ENCODE peak calls at places on chromosomes 2 and 18, in four cellular contexts. One of them, this sample, is unnamed.

GRCh38 chr18:47265197-47265596 is 13.7 kb upstream of the SKOR2 start:
- DNase-seq in HepG2: no peak
- DNase-seq in A549: no peak
- DNase-seq in H1: no peak
- DNase-seq in this sample: no peak

GRCh38 chr2:15685143-15685542 is 93.5 kb downstream of the DDX1 start:
- DNase-seq in H1: no peak
- DNase-seq in HepG2: no peak
- DNase-seq in A549: no peak
- DNase-seq in this sample: no peak

GRCh38 chr2:233051241-233052149 is 8.6 kb upstream of the INPP5D start:
- DNase-seq in H1: peak
- DNase-seq in A549: no peak
- DNase-seq in HepG2: no peak
- DNase-seq in this sample: peak

GRCh38 chr18:61860302-61860701 is 32.5 kb downstream of the RNF152 start:
- DNase-seq in H1: no peak
- DNase-seq in HepG2: no peak
- DNase-seq in A549: no peak
- DNase-seq in this sample: no peak

GRCh38 chr2:128306081-128306930 is 12.4 kb downstream of the HS6ST1 start:
- DNase-seq in A549: peak
- DNase-seq in H1: no peak
- DNase-seq in HepG2: peak
- DNase-seq in this sample: peak

GRCh38 chr2:180208841-180209240 is 201.7 kb upstream of the CWC22 start:
- DNase-seq in HepG2: no peak
- DNase-seq in A549: no peak
- DNase-seq in H1: no peak
- DNase-seq in this sample: no peak

GRCh38 chr18:34085140-34085739 is 139.5 kb downstream of the NOL4 start:
- DNase-seq in HepG2: no peak
- DNase-seq in H1: no peak
- DNase-seq in A549: no peak
- DNase-seq in this sample: no peak

GRCh38 chr2:61439241-61440002 is 31.5 kb downstream of the USP34 start:
- DNase-seq in A549: no peak
- DNase-seq in H1: no peak
- DNase-seq in HepG2: no peak
- DNase-seq in this sample: no peak

GRCh38 chr2:28648147-28648546 is 103.5 kb upstream of the PPP1CB start:
- DNase-seq in H1: no peak
- DNase-seq in A549: no peak
- DNase-seq in HepG2: no peak
- DNase-seq in this sample: no peak
- TF ChIP-seq MAX in H1: no peak
- TF ChIP-seq MAX in A549: no peak
- TF ChIP-seq MAX in HepG2: no peak
- TF ChIP-seq MAX in this sample: no peak

DNA sequence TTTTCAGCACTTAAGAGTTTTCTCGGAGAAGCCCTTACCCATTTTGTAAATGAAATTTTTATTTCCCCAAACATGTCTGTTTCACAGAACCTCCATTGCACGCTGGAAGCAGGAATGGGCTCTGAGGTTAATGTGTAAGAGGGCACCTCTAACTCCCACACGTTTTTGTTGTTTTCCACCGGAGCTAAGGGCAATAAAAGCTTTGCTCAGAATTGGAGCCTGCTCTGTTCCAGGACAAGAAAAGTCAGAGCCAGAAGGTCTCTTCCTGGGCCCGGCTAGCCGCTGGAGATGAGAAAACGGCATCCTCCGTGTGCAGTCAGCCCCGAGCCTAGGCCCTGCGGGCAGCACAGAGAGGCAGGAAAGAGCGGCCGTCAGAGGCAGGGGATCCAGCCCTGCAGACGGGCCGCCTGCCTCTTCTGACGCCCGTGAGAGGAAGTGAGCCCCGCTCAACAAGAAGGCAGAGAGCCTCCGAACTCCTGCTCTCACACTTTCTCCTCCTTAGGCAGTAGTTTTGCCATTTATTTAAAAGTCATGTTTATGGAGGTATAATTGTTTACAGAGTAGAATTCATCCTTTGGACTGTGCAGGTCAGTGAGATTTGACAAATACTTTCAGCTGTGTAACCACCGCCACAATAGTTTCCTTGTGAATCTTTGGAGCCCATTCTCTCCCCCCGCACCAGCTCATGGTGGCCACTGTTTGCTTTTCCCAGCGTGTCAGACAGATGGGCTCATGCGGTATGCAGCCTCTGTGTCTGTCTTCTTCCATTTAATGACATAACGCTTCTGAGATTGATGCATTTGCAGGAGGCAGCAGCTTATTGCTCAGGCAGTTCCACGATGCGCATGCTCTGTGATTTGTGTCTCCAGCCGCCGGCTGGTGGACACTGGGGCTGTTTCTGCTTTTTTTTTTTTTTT is 117.3 kb downstream of the GALR1 start:
- DNase-seq in A549: peak
- DNase-seq in HepG2: peak
- DNase-seq in H1: no peak
- DNase-seq in this sample: peak
- H3K4me3 ChIP-seq in A549: peak
- H3K4me3 ChIP-seq in HepG2: peak
- H3K4me3 ChIP-seq in H1: no peak
- H3K4me3 ChIP-seq in this sample: no peak

DNA sequence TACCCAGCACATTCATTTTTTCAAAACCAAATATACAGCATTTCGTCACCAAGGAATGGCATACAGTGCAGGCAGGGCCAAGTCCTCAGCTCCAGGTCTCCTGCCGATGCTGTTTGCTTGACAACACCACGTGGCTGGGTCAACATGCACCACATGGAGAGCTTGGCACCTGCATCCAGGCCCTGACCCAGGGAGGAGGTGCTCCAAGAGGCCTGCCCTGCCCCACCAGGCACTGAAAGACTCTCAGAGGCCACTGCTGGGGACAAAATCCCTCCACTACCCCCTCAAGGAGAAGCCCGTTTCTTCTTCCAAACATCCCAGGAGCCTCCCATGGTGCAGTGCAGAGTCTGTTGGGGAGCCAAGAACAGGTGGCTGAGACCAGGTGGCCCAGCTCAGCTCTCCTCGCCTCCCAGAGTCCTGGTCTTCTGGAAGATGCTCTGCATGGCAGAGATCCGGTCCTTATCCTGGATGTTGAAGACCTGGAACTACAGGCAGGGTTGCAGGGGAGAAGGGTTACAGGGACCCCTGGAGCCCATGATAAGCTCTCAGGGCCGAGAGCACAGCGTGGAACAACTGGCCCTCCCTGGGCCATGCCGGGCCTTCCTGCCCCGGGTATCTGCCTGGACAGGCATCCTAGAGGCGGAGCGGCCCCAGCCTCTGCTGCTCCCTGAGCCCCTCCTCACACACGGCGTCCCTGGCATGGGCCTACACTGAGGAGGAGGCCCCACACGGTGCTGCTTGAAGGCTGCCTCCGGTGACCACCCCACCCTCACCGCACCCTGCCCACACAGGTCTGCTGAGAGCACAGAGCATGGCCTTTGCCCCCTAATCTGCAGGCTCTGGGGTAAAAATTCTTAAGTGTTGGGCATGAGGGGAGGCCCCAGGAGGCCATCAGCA is 9.0 kb downstream of the MAB21L4 start:
- DNase-seq in A549: no peak
- DNase-seq in HepG2: no peak
- DNase-seq in H1: no peak
- DNase-seq in this sample: no peak
- TF ChIP-seq POLR2A in A549: no peak
- TF ChIP-seq POLR2A in HepG2: no peak
- TF ChIP-seq POLR2A in H1: no peak
- TF ChIP-seq POLR2A in this sample: no peak

GRCh38 chr2:121736140-121736461 is 574 bp downstream of the NIFK start:
- DNase-seq in H1: no peak
- DNase-seq in HepG2: no peak
- DNase-seq in A549: no peak
- DNase-seq in this sample: peak

GRCh38 chr2:121735520-121736074 is 1.1 kb downstream of the NIFK start:
- DNase-seq in H1: no peak
- DNase-seq in A549: peak
- DNase-seq in HepG2: no peak
- DNase-seq in this sample: peak

GRCh38 chr2:121731366-121731765 is 5.3 kb downstream of the NIFK start:
- DNase-seq in A549: no peak
- DNase-seq in HepG2: no peak
- DNase-seq in H1: no peak
- DNase-seq in this sample: no peak

GRCh38 chr2:121740973-121741372 is 4.3 kb upstream of the NIFK start:
- DNase-seq in H1: no peak
- DNase-seq in HepG2: no peak
- DNase-seq in A549: no peak
- DNase-seq in this sample: no peak

DNA sequence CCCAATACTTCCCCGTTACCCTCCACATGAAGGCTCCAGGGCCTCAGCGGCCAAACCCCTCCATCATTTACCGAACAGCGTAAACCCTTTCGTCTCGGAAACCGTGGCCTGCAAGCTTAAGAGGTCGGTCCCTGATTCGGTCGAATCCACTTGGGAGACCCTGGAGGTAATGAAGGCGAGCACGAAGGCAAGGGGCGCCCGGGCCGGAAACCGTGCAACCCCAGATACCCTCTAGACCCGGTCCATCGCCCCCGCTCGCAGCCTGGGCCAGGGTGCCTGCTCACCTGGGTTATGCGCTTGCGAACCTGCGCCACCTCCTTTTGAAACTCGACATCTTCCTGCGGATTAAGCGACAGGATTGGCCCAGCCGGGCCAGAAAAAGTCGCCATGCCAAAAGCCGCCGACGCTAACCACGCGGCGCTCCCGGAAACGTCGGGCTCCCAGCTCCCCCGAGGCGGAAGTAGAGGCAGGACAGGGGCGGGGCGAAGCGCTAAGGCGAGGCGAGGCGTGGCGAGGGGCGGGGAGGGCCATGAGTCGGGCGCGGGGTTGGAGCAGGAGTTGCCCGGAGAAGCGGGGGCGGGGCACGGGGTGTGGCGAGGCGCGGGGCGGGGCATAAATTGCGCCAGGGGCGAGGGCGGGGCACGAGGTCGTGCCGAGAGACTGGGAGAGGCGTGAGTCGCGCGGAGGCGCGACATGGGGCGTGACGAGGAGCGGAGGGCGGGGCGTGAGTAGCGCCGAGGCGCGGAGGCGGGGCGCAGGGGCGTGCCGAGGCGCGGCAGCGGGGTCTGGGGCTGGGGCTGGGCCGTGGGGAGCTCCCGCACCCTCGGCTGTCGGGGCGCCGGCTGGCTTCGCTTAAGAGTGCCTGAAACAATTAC is at the start of gene NIFK:
- DNase-seq in H1: peak
- DNase-seq in A549: peak
- DNase-seq in HepG2: peak
- DNase-seq in this sample: peak
- TF ChIP-seq MAX in H1: peak
- TF ChIP-seq MAX in A549: peak
- TF ChIP-seq MAX in HepG2: peak
- TF ChIP-seq MAX in this sample: peak

DNA sequence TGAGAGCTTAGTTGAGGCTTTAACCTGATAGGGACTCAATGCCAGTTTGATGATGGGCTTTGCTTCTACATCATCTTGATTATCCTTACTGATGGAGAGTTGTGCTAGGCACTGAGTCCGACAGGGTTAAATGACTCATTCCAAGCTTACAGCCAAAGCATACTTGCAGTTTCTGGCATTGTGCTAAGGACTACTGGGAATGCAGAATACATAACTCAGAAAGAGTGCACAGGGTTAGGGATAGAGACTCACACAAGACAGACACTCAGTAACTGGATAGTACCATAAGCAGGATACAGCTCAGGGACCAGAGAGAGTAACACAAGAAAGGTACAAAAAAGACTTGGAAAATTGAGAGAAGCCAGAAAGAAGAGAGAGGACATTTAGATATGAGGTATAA is 94.1 kb upstream of the SLC14A2 start:
- DNase-seq in H1: no peak
- DNase-seq in HepG2: no peak
- DNase-seq in A549: no peak
- DNase-seq in this sample: no peak
- H3K4me3 ChIP-seq in H1: no peak
- H3K4me3 ChIP-seq in HepG2: no peak
- H3K4me3 ChIP-seq in A549: no peak
- H3K4me3 ChIP-seq in this sample: no peak

GRCh38 chr2:98869272-98869641 is 66.8 kb downstream of the CRACDL start:
- DNase-seq in HepG2: peak
- DNase-seq in H1: no peak
- DNase-seq in A549: no peak
- DNase-seq in this sample: no peak
- TF ChIP-seq POLR2A in HepG2: no peak
- TF ChIP-seq POLR2A in H1: no peak
- TF ChIP-seq POLR2A in A549: no peak
- TF ChIP-seq POLR2A in this sample: no peak

DNA sequence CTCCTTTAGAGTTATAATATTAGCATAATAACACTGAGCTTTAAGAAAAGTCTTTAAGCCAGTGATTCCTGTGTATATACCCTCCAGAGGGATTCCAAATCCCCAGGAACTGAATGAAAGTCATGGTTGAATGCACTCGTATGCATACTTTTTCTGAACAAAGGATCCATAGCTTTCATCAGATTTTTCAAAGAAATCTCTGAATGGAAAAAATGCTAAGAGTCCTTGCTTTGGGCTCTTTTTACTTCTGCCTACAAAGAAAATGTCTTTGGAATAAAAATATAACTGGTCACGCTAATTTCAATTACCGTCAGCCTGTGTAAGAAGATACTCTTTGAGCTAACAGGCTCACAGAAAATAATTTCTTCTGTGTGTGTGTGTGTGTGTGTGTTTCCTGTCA is 939.5 kb downstream of the ERBB4 start:
- DNase-seq in A549: no peak
- DNase-seq in HepG2: no peak
- DNase-seq in H1: no peak
- DNase-seq in this sample: no peak
- TF ChIP-seq MAX in A549: no peak
- TF ChIP-seq MAX in HepG2: no peak
- TF ChIP-seq MAX in H1: no peak
- TF ChIP-seq MAX in this sample: no peak